ENCODE peak calls at places on chromosomes 12 and 14, in five cellular contexts. X is activated CD4-positive, alpha-beta T cell treated with anti-CD3 and anti-CD28 coated beads, Interleukin-2, amount 10 ng/mL, durations not matched to agents 24 days and 14 days; H is stimulated activated CD8-positive, alpha-beta memory T cell treated with anti-CD3 and anti-CD28 coated beads, Interleukin-4, amount 100 ng/mL, for 24 hours; D is GM20000; G is stimulated activated naive B cell treated with anti-CD40 and anti-IgM and Interleukin-4, amounts not matched to agents 10 μg/mL and 1 μg/mL and 100 μg/mL, for 72 hours. O is an unnamed sample.

GRCh38 chr14:100605706-100606686 is 18.8 kb upstream of the BEGAIN start:
- DNase-seq in X (no peak), H (no peak), D (no peak), G (no peak), O (no peak)

GRCh38 chr14:96805906-96806305 is 8.7 kb downstream of the VRK1 start:
- DNase-seq in X (no peak), H (no peak), D (no peak), G (no peak), O (no peak)

GRCh38 chr12:131011165-131012079 is 57.7 kb downstream of the ADGRD1 start:
- DNase-seq in X (no peak), H (no peak), D (no peak), G (no peak), O (no peak)

GRCh38 chr12:107225626-107226025 is 132.3 kb upstream of the CRY1 start:
- DNase-seq in X (no peak), H (no peak), D (no peak), G (no peak), O (no peak)

GRCh38 chr12:47741340-47741703 is 16.0 kb upstream of the ENDOU start:
- DNase-seq in X (peak; percentile 63), H (peak; percentile 38), D (no peak), G (peak; percentile 69), O (no peak)

GRCh38 chr14:75821828-75822521 is 159.8 kb downstream of the TGFB3 start:
- DNase-seq in X (no peak), H (no peak), D (no peak), G (no peak), O (no peak)

GRCh38 chr14:49959822-49960408 is 67.0 kb downstream of the ARF6 start:
- DNase-seq in X (peak; percentile 74), H (no peak), D (peak; percentile 35), G (peak; percentile 31), O (no peak)

GRCh38 chr14:104894331-104895206 is 29.5 kb downstream of the CEP170B start:
- DNase-seq in X (no peak), H (no peak), D (no peak), G (no peak), O (no peak)

GRCh38 chr12:3054993-3055711 is 22.0 kb upstream of the TSPAN9 start:
- DNase-seq in X (no peak), H (no peak), D (no peak), G (no peak), O (no peak)